ENCODE peak calls at places on chromosomes 12 and 14, in four cellular contexts. W is WTC11, N is K562, F is GM12878. E is an unnamed sample.

GRCh38 chr12:105897311-105897725 is 241.4 kb downstream of the NUAK1 start:
- DNase-seq in W (peak; percentile 41), N (no peak), F (no peak), E (no peak)

GRCh38 chr12:4997939-4998338 is 45.7 kb upstream of the KCNA5 start:
- DNase-seq in W (no peak), N (no peak), F (no peak), E (no peak)

GRCh38 chr12:114438635-114439256 is 32.8 kb upstream of the TBX5 start:
- DNase-seq in W (no peak), N (no peak), F (no peak), E (no peak)

GRCh38 chr12:19166956-19167355 is 37.4 kb downstream of the PLEKHA5 start:
- DNase-seq in W (no peak), N (no peak), F (no peak), E (no peak)

GRCh38 chr14:72692678-72693077 is 201.2 kb downstream of the DPF3 start:
- DNase-seq in W (peak; percentile 57), N (no peak), F (no peak), E (no peak)

GRCh38 chr12:68871899-68872298 is 61.1 kb downstream of the CPM start:
- DNase-seq in W (peak; percentile 23), N (no peak), F (no peak), E (peak; percentile 23)

GRCh38 chr14:65243766-65244442 is 141.6 kb upstream of the MAX start:
- DNase-seq in W (no peak), N (peak; percentile 28), F (no peak), E (peak; percentile 78)

GRCh38 chr12:27960822-27961221 is 11.7 kb downstream of the PTHLH start:
- DNase-seq in W (no peak), N (no peak), F (no peak), E (no peak)

GRCh38 chr14:69133206-69134125 is 19.5 kb downstream of the DCAF5 start:
- DNase-seq in W (no peak), N (peak; percentile 32), F (no peak), E (no peak)

GRCh38 chr12:76864791-76865400 is 13.9 kb downstream of the CSRP2 start:
- DNase-seq in W (no peak), N (no peak), F (no peak), E (no peak)

GRCh38 chr14:54805080-54805479 is 97.5 kb downstream of the GCH1 start:
- DNase-seq in W (no peak), N (no peak), F (no peak), E (no peak)

GRCh38 chr14:28375295-28375694 is 391.3 kb upstream of the FOXG1 start:
- DNase-seq in W (peak; percentile 51), N (no peak), F (no peak), E (no peak)

GRCh38 chr14:45252356-45253069 is 489 bp downstream of the MIS18BP1 start:
- DNase-seq in W (no peak), N (no peak), F (no peak), E (no peak)

GRCh38 chr12:44765796-44766195 is 110.3 kb downstream of the NELL2 start:
- DNase-seq in W (no peak), N (no peak), F (no peak), E (no peak)
- TF ChIP-seq NR2C2 in W (no peak), N (no peak), F (no peak), E (no peak)

GRCh38 chr12:96979532-96979931 is 72.5 kb downstream of the NEDD1 start:
- DNase-seq in W (no peak), N (no peak), F (no peak), E (no peak)
- TF ChIP-seq NR2C2 in W (no peak), N (no peak), F (no peak), E (no peak)

GRCh38 chr12:124809878-124810277 is 53.8 kb downstream of the SCARB1 start:
- DNase-seq in W (no peak), N (no peak), F (no peak), E (no peak)
- TF ChIP-seq NR2C2 in W (no peak), N (no peak), F (no peak), E (no peak)

GRCh38 chr14:87888136-87888999 is 104.6 kb downstream of the GALC start:
- DNase-seq in W (peak; percentile 84), N (peak; percentile 30), F (no peak), E (peak; percentile 14)
- TF ChIP-seq NR2C2 in W (no peak), N (no peak), F (no peak), E (no peak)

DNA sequence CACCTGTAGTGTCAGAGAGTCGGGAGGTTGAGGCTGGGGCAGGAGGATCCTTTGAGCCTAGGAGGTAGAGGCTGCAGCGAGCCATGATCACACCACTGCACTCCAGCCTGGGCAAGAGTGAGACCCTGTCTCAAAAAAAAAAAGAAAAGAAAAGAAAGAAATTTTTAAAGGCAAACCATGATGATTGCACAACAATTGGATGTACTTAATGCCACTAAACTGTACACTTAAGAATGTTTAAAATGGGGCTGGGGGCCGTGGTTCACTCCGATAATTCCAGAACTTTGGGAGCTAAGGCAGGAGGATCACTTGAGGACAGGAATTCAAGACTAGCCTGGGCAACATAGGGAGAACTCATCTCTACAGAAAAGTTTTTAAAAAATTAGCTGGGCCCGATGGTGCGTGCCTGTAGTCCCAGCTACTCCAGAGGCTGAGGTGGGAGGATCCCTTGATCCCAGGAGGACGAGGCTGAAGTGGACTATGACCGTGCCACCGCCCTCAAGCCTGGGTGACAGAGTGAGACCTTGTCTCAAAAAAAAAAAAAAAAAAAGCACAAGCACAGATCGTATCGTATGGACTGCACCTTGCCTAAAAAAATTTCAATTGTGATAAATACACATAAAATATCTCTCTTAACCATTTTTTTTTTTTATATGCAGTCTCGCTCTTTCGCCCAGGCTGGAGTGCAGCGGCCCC is 32.7 kb downstream of the JAG2 start:
- DNase-seq in W (no peak), N (no peak), F (no peak), E (no peak)
- TF ChIP-seq NR2C2 in W (no peak), N (no peak), F (no peak), E (no peak)

GRCh38 chr14:78157855-78158436 is 12.2 kb upstream of the NRXN3 start:
- DNase-seq in W (peak; percentile 57), N (peak; percentile 14), F (no peak), E (peak; percentile 3)
- TF ChIP-seq NR2C2 in W (no peak), N (no peak), F (no peak), E (no peak)

GRCh38 chr12:121184984-121185894 is 24.7 kb upstream of the P2RX4 start:
- DNase-seq in W (no peak), N (no peak), F (no peak), E (no peak)
- TF ChIP-seq NR2C2 in W (no peak), N (no peak), F (no peak), E (no peak)